ENCODE peak calls at places on chromosomes 1 and 21, in ten cellular contexts. One of them, this sample, is unnamed.

GRCh38 chr1:61184035-61184713 is 101.8 kb downstream of the NFIA start:
- DNase-seq in Peyer's patch: peak; percentile 32
- DNase-seq in HCT116: no peak
- DNase-seq in uterus: peak; percentile 94
- DNase-seq in psoas muscle: peak; percentile 93
- DNase-seq in esophagus squamous epithelium: peak; percentile 7
- DNase-seq in upper lobe of left lung: peak; percentile 98
- DNase-seq in adrenal gland: peak; percentile 95
- DNase-seq in heart right ventricle: peak; percentile 92
- DNase-seq in kidney: peak; percentile 98
- DNase-seq in this sample: peak; percentile 77

GRCh38 chr1:110341146-110341871 is 2.1 kb downstream of the RBM15 start:
- DNase-seq in HCT116: no peak
- DNase-seq in adrenal gland: no peak
- DNase-seq in psoas muscle: no peak
- DNase-seq in heart right ventricle: no peak
- DNase-seq in upper lobe of left lung: no peak
- DNase-seq in Peyer's patch: no peak
- DNase-seq in kidney: peak; percentile 65
- DNase-seq in esophagus squamous epithelium: no peak
- DNase-seq in uterus: no peak
- DNase-seq in this sample: no peak

GRCh38 chr1:241985787-241986186 is 13.1 kb downstream of the MAP1LC3C start:
- DNase-seq in upper lobe of left lung: no peak
- DNase-seq in uterus: no peak
- DNase-seq in psoas muscle: no peak
- DNase-seq in esophagus squamous epithelium: no peak
- DNase-seq in Peyer's patch: no peak
- DNase-seq in HCT116: peak; percentile 38
- DNase-seq in heart right ventricle: no peak
- DNase-seq in kidney: no peak
- DNase-seq in adrenal gland: peak; percentile 50
- DNase-seq in this sample: no peak

GRCh38 chr1:32761253-32761877 is 55.8 kb downstream of the YARS1 start:
- DNase-seq in esophagus squamous epithelium: no peak
- DNase-seq in upper lobe of left lung: no peak
- DNase-seq in uterus: peak; percentile 65
- DNase-seq in psoas muscle: peak; percentile 58
- DNase-seq in heart right ventricle: no peak
- DNase-seq in kidney: peak; percentile 80
- DNase-seq in Peyer's patch: no peak
- DNase-seq in HCT116: peak; percentile 66
- DNase-seq in adrenal gland: peak; percentile 91
- DNase-seq in this sample: no peak

GRCh38 chr1:74343191-74343590 is 108.0 kb downstream of the TNNI3K start:
- DNase-seq in psoas muscle: no peak
- DNase-seq in HCT116: no peak
- DNase-seq in Peyer's patch: peak; percentile 15
- DNase-seq in uterus: peak; percentile 17
- DNase-seq in heart right ventricle: peak; percentile 17
- DNase-seq in upper lobe of left lung: no peak
- DNase-seq in adrenal gland: no peak
- DNase-seq in esophagus squamous epithelium: no peak
- DNase-seq in kidney: peak; percentile 34
- DNase-seq in this sample: no peak

GRCh38 chr1:152577168-152577567 is 3.1 kb downstream of the LCE3D start:
- DNase-seq in Peyer's patch: no peak
- DNase-seq in esophagus squamous epithelium: no peak
- DNase-seq in upper lobe of left lung: no peak
- DNase-seq in kidney: no peak
- DNase-seq in uterus: no peak
- DNase-seq in psoas muscle: no peak
- DNase-seq in heart right ventricle: no peak
- DNase-seq in HCT116: no peak
- DNase-seq in adrenal gland: no peak
- DNase-seq in this sample: no peak

GRCh38 chr1:161180643-161181042 is 3.3 kb upstream of the B4GALT3 start:
- DNase-seq in adrenal gland: no peak
- DNase-seq in Peyer's patch: no peak
- DNase-seq in kidney: no peak
- DNase-seq in heart right ventricle: no peak
- DNase-seq in psoas muscle: no peak
- DNase-seq in upper lobe of left lung: no peak
- DNase-seq in uterus: no peak
- DNase-seq in esophagus squamous epithelium: no peak
- DNase-seq in HCT116: no peak
- DNase-seq in this sample: no peak

GRCh38 chr1:8294170-8294697 is 23.7 kb upstream of the SLC45A1 start:
- DNase-seq in uterus: peak; percentile 84
- DNase-seq in psoas muscle: no peak
- DNase-seq in kidney: no peak
- DNase-seq in esophagus squamous epithelium: no peak
- DNase-seq in adrenal gland: no peak
- DNase-seq in HCT116: no peak
- DNase-seq in Peyer's patch: no peak
- DNase-seq in heart right ventricle: no peak
- DNase-seq in upper lobe of left lung: no peak
- DNase-seq in this sample: no peak

GRCh38 chr1:20711285-20712209 is 6.3 kb downstream of the KIF17 start:
- DNase-seq in adrenal gland: no peak
- DNase-seq in HCT116: no peak
- DNase-seq in esophagus squamous epithelium: no peak
- DNase-seq in heart right ventricle: no peak
- DNase-seq in kidney: no peak
- DNase-seq in psoas muscle: no peak
- DNase-seq in uterus: no peak
- DNase-seq in Peyer's patch: no peak
- DNase-seq in upper lobe of left lung: no peak
- DNase-seq in this sample: no peak

GRCh38 chr1:222546548-222547259 is 1.2 kb downstream of the HHIPL2 start:
- DNase-seq in psoas muscle: no peak
- DNase-seq in upper lobe of left lung: peak; percentile 9
- DNase-seq in kidney: no peak
- DNase-seq in esophagus squamous epithelium: no peak
- DNase-seq in Peyer's patch: no peak
- DNase-seq in heart right ventricle: no peak
- DNase-seq in HCT116: no peak
- DNase-seq in uterus: no peak
- DNase-seq in adrenal gland: no peak
- DNase-seq in this sample: no peak

GRCh38 chr1:103180660-103181059 is 72.3 kb upstream of the COL11A1 start:
- DNase-seq in adrenal gland: no peak
- DNase-seq in upper lobe of left lung: no peak
- DNase-seq in kidney: no peak
- DNase-seq in esophagus squamous epithelium: no peak
- DNase-seq in uterus: no peak
- DNase-seq in Peyer's patch: no peak
- DNase-seq in psoas muscle: no peak
- DNase-seq in HCT116: no peak
- DNase-seq in heart right ventricle: no peak
- DNase-seq in this sample: no peak

GRCh38 chr1:199913313-199913712 is 114.2 kb upstream of the NR5A2 start:
- DNase-seq in psoas muscle: no peak
- DNase-seq in adrenal gland: no peak
- DNase-seq in upper lobe of left lung: no peak
- DNase-seq in kidney: no peak
- DNase-seq in HCT116: no peak
- DNase-seq in heart right ventricle: no peak
- DNase-seq in Peyer's patch: no peak
- DNase-seq in esophagus squamous epithelium: no peak
- DNase-seq in uterus: no peak
- DNase-seq in this sample: no peak

GRCh38 chr1:38191451-38191850 is 144.9 kb upstream of the POU3F1 start:
- DNase-seq in Peyer's patch: no peak
- DNase-seq in kidney: peak; percentile 88
- DNase-seq in esophagus squamous epithelium: no peak
- DNase-seq in adrenal gland: no peak
- DNase-seq in psoas muscle: no peak
- DNase-seq in uterus: no peak
- DNase-seq in HCT116: no peak
- DNase-seq in upper lobe of left lung: peak; percentile 81
- DNase-seq in heart right ventricle: no peak
- DNase-seq in this sample: no peak

GRCh38 chr1:220685879-220686278 is 4.3 kb upstream of the C1orf115 start:
- DNase-seq in upper lobe of left lung: no peak
- DNase-seq in uterus: no peak
- DNase-seq in kidney: no peak
- DNase-seq in heart right ventricle: no peak
- DNase-seq in psoas muscle: no peak
- DNase-seq in adrenal gland: no peak
- DNase-seq in Peyer's patch: no peak
- DNase-seq in HCT116: peak; percentile 29
- DNase-seq in esophagus squamous epithelium: no peak
- DNase-seq in this sample: no peak

GRCh38 chr21:16406355-16406754 is 676.6 kb downstream of the USP25 start:
- DNase-seq in uterus: no peak
- DNase-seq in kidney: no peak
- DNase-seq in esophagus squamous epithelium: no peak
- DNase-seq in Peyer's patch: no peak
- DNase-seq in adrenal gland: no peak
- DNase-seq in HCT116: no peak
- DNase-seq in psoas muscle: no peak
- DNase-seq in upper lobe of left lung: no peak
- DNase-seq in heart right ventricle: no peak
- DNase-seq in this sample: no peak

GRCh38 chr1:193479187-193479586 is 292.8 kb upstream of the B3GALT2 start:
- DNase-seq in uterus: no peak
- DNase-seq in upper lobe of left lung: no peak
- DNase-seq in kidney: no peak
- DNase-seq in heart right ventricle: no peak
- DNase-seq in psoas muscle: no peak
- DNase-seq in HCT116: no peak
- DNase-seq in adrenal gland: no peak
- DNase-seq in esophagus squamous epithelium: peak; percentile 0
- DNase-seq in Peyer's patch: peak; percentile 89
- DNase-seq in this sample: no peak

GRCh38 chr1:59506952-59507351 is 210.1 kb downstream of the FGGY start:
- DNase-seq in HCT116: no peak
- DNase-seq in heart right ventricle: no peak
- DNase-seq in adrenal gland: no peak
- DNase-seq in Peyer's patch: peak; percentile 29
- DNase-seq in esophagus squamous epithelium: no peak
- DNase-seq in kidney: no peak
- DNase-seq in uterus: peak; percentile 63
- DNase-seq in psoas muscle: peak; percentile 29
- DNase-seq in upper lobe of left lung: no peak
- DNase-seq in this sample: no peak

DNA sequence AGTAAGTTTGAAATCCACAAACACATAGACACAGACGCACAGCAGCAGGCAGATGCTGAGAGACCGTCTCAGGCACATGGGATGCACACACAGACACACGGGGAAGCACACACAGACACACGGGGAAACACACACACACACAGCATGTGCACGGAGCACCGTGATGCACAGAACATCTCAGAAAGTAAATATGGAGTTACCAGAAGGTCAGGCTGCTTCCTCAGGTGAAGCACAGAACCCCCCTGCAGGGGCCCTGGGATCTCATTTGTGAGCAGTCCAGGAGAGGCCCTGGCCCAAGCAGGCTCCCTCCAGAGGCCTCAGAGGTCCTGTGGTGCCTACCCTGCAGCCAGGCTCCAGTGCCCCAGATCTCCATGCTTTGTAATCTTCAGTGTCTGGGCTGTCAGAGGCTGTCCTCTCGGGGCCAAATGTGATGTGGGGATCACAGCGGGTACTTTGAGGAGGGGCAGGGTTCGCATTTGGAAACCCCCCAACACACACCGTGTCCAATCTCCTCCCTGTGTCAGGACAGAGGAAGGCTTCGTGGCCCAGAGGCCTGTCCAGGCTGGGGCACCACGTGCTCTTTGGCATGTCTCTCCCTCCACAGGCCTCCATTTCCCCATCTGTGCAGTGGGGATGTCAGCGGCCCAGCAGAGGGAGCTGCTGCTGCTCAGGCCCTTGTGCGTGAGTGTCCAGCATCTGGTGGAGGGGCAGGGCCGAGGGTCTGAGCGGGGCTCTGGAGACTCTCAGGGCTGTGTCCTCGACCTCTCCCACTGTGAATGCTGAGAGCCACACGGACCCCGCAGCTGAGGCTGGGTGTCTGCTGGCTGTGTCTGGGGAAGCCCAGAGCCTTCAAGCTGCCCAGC is 23.0 kb upstream of the PRSS38 start:
- DNase-seq in psoas muscle: no peak
- DNase-seq in heart right ventricle: no peak
- DNase-seq in Peyer's patch: no peak
- DNase-seq in adrenal gland: no peak
- DNase-seq in esophagus squamous epithelium: no peak
- DNase-seq in HCT116: no peak
- DNase-seq in uterus: no peak
- DNase-seq in upper lobe of left lung: no peak
- DNase-seq in kidney: no peak
- DNase-seq in this sample: no peak
- TF ChIP-seq CTCF in psoas muscle: no peak
- TF ChIP-seq CTCF in heart right ventricle: no peak
- TF ChIP-seq CTCF in Peyer's patch: no peak
- TF ChIP-seq CTCF in adrenal gland: no peak
- TF ChIP-seq CTCF in esophagus squamous epithelium: no peak
- TF ChIP-seq CTCF in HCT116: no peak
- TF ChIP-seq CTCF in uterus: no peak
- TF ChIP-seq CTCF in upper lobe of left lung: no peak
- TF ChIP-seq CTCF in kidney: no peak
- TF ChIP-seq CTCF in this sample: no peak

GRCh38 chr1:10429868-10430215 is 391 bp upstream of the CENPS start:
- DNase-seq in esophagus squamous epithelium: no peak
- DNase-seq in adrenal gland: no peak
- DNase-seq in uterus: no peak
- DNase-seq in heart right ventricle: no peak
- DNase-seq in kidney: peak; percentile 35
- DNase-seq in HCT116: no peak
- DNase-seq in psoas muscle: no peak
- DNase-seq in Peyer's patch: peak; percentile 30
- DNase-seq in upper lobe of left lung: no peak
- DNase-seq in this sample: no peak
- H3K27ac ChIP-seq in esophagus squamous epithelium: peak overlapping the region; percentile 43
- H3K27ac ChIP-seq in adrenal gland: peak overlapping the region; percentile 79
- H3K27ac ChIP-seq in uterus: peak overlapping the region; percentile 78
- H3K27ac ChIP-seq in heart right ventricle: peak overlapping the region; percentile 73
- H3K27ac ChIP-seq in kidney: no peak overlapping the region
- H3K27ac ChIP-seq in HCT116: peak overlapping the region; percentile 66
- H3K27ac ChIP-seq in psoas muscle: no peak overlapping the region
- H3K27ac ChIP-seq in Peyer's patch: peak overlapping the region; percentile 33
- H3K27ac ChIP-seq in upper lobe of left lung: peak overlapping the region; percentile 59
- H3K27ac ChIP-seq in this sample: no peak overlapping the region

GRCh38 chr1:17370618-17371017 is 1.4 kb upstream of the PADI6 start:
- DNase-seq in heart right ventricle: no peak
- DNase-seq in psoas muscle: no peak
- DNase-seq in uterus: no peak
- DNase-seq in esophagus squamous epithelium: no peak
- DNase-seq in adrenal gland: no peak
- DNase-seq in kidney: no peak
- DNase-seq in Peyer's patch: no peak
- DNase-seq in HCT116: peak; percentile 37
- DNase-seq in upper lobe of left lung: no peak
- DNase-seq in this sample: no peak
- TF ChIP-seq CTCF in heart right ventricle: no peak
- TF ChIP-seq CTCF in psoas muscle: no peak
- TF ChIP-seq CTCF in uterus: no peak
- TF ChIP-seq CTCF in esophagus squamous epithelium: peak; percentile 38
- TF ChIP-seq CTCF in adrenal gland: no peak
- TF ChIP-seq CTCF in kidney: no peak
- TF ChIP-seq CTCF in Peyer's patch: no peak
- TF ChIP-seq CTCF in HCT116: peak; percentile 63
- TF ChIP-seq CTCF in upper lobe of left lung: no peak
- TF ChIP-seq CTCF in this sample: no peak

GRCh38 chr21:44856131-44856530 is 17.4 kb downstream of the PTTG1IP start:
- DNase-seq in uterus: no peak
- DNase-seq in HCT116: no peak
- DNase-seq in Peyer's patch: no peak
- DNase-seq in heart right ventricle: no peak
- DNase-seq in kidney: peak; percentile 63
- DNase-seq in esophagus squamous epithelium: no peak
- DNase-seq in adrenal gland: no peak
- DNase-seq in upper lobe of left lung: no peak
- DNase-seq in psoas muscle: no peak
- DNase-seq in this sample: no peak
- H3K27ac ChIP-seq in uterus: no peak overlapping the region
- H3K27ac ChIP-seq in HCT116: no peak overlapping the region
- H3K27ac ChIP-seq in Peyer's patch: no peak overlapping the region
- H3K27ac ChIP-seq in heart right ventricle: no peak overlapping the region
- H3K27ac ChIP-seq in kidney: no peak overlapping the region
- H3K27ac ChIP-seq in esophagus squamous epithelium: no peak overlapping the region
- H3K27ac ChIP-seq in adrenal gland: no peak overlapping the region
- H3K27ac ChIP-seq in upper lobe of left lung: no peak overlapping the region
- H3K27ac ChIP-seq in psoas muscle: peak overlapping the region; percentile 64
- H3K27ac ChIP-seq in this sample: no peak overlapping the region